ENCODE peak calls at places on chromosomes 13 and 19, in nine cellular contexts. I is body of pancreas, D is A549, L is heart left ventricle, S is uterus, A is HCT116, F is stomach, M is transverse colon, N is IMR-90. U is an unnamed sample. For H3K4me1, the result is how much of the 10 kb centered on the place peaks cover.

GRCh38 chr19:46426506-46427162 is 2.1 kb downstream of the PNMA8C start:
- DNase-seq in D (peak), L (peak), S (peak), F (peak), N (peak), I (peak), M (peak), A (no peak), U (no peak)

GRCh38 chr19:1102407-1103106 is 1.2 kb upstream of the GPX4 start:
- DNase-seq in I (peak), A (peak), D (peak), L (no peak), F (peak), M (peak), S (peak), N (peak), U (no peak)

GRCh38 chr13:109764474-109765292 is 21.7 kb downstream of the IRS2 start:
- DNase-seq in I (no peak), M (no peak), D (no peak), S (no peak), F (no peak), N (peak), A (no peak), L (no peak), U (peak)

GRCh38 chr19:27974082-27974513 is 1238.9 kb downstream of the UQCRFS1 start:
- DNase-seq in L (no peak), I (peak), A (no peak), M (peak), F (peak), D (peak), N (no peak), S (no peak), U (no peak)

GRCh38 chr19:38736413-38737280 is 7.6 kb downstream of the CAPN12 start:
- DNase-seq in A (peak), L (no peak), D (peak), M (peak), I (peak), S (peak), N (no peak), F (peak), U (no peak)

GRCh38 chr13:33172911-33173310 is 112.6 kb downstream of the STARD13 start:
- DNase-seq in M (no peak), D (no peak), I (no peak), N (no peak), F (no peak), L (no peak), S (no peak), A (no peak), U (no peak)

GRCh38 chr19:1361601-1362384 is 21.9 kb upstream of the NDUFS7 start:
- DNase-seq in D (no peak), N (peak), I (no peak), S (no peak), L (no peak), F (no peak), M (no peak), A (no peak), U (no peak)

GRCh38 chr13:63731896-63732295 is 2316.2 kb upstream of the PCDH20 start:
- DNase-seq in F (peak), I (peak), N (no peak), S (no peak), M (no peak), A (no peak), D (no peak), L (no peak), U (no peak)

GRCh38 chr13:92074658-92075057 is 676.2 kb downstream of the GPC5 start:
- DNase-seq in N (no peak), I (peak), F (no peak), S (no peak), D (peak), A (no peak), L (no peak), M (no peak), U (no peak)

GRCh38 chr19:38386968-38387549 is 775 bp downstream of the GGN start:
- DNase-seq in S (no peak), I (no peak), L (peak), N (no peak), A (no peak), M (no peak), F (no peak), D (no peak), U (no peak)

GRCh38 chr13:111372651-111373425 is 52.4 kb downstream of the TEX29 start:
- DNase-seq in D (no peak), F (no peak), A (no peak), M (no peak), S (no peak), L (no peak), I (no peak), N (no peak), U (peak)

GRCh38 chr19:32387701-32388392 is 17.7 kb upstream of the DPY19L3 start:
- DNase-seq in N (peak), D (no peak), I (peak), A (no peak), F (no peak), L (no peak), M (peak), S (peak), U (no peak)

GRCh38 chr19:48444129-48444932 is 1.5 kb upstream of the GRWD1 start:
- DNase-seq in N (no peak), M (no peak), I (no peak), F (no peak), A (no peak), D (no peak), S (no peak), L (no peak), U (no peak)

GRCh38 chr19:48445606-48446481 is at the start of gene GRWD1:
- DNase-seq in L (peak), S (peak), A (peak), I (peak), N (peak), D (peak), M (peak), F (peak), U (peak)

GRCh38 chr19:48446579-48446978 is 796 bp downstream of the GRWD1 start:
- DNase-seq in A (no peak), N (no peak), D (no peak), S (no peak), M (no peak), L (no peak), I (no peak), F (no peak), U (no peak)

GRCh38 chr19:48444933-48445194 is 919 bp upstream of the GRWD1 start:
- DNase-seq in I (no peak), S (no peak), D (no peak), L (no peak), M (no peak), N (no peak), A (no peak), F (no peak), U (no peak)

GRCh38 chr19:48445256-48445605 is 552 bp upstream of the GRWD1 start:
- DNase-seq in N (peak), I (peak), A (peak), F (no peak), S (peak), L (no peak), M (no peak), D (peak), U (no peak)
- TF ChIP-seq CTCF in N (peak), I (peak), A (peak), F (peak), S (peak), L (peak), M (peak), D (peak), U (peak)

GRCh38 chr19:18860302-18860700 is 28.5 kb downstream of the UPF1 start:
- DNase-seq in F (no peak), A (no peak), I (no peak), M (no peak), S (no peak), D (no peak), L (no peak), N (no peak), U (no peak)

GRCh38 chr19:18861235-18861634 is 29.5 kb downstream of the UPF1 start:
- DNase-seq in I (no peak), D (no peak), A (no peak), N (no peak), L (no peak), M (no peak), S (no peak), F (no peak), U (no peak)

GRCh38 chr19:18858906-18859646 is 27.3 kb downstream of the UPF1 start:
- DNase-seq in L (no peak), D (no peak), M (no peak), N (no peak), F (no peak), I (no peak), A (no peak), S (no peak), U (no peak)

GRCh38 chr19:18860725-18861124 is 29.0 kb downstream of the UPF1 start:
- DNase-seq in L (no peak), S (no peak), A (no peak), M (no peak), D (no peak), F (no peak), N (no peak), I (no peak), U (no peak)

DNA sequence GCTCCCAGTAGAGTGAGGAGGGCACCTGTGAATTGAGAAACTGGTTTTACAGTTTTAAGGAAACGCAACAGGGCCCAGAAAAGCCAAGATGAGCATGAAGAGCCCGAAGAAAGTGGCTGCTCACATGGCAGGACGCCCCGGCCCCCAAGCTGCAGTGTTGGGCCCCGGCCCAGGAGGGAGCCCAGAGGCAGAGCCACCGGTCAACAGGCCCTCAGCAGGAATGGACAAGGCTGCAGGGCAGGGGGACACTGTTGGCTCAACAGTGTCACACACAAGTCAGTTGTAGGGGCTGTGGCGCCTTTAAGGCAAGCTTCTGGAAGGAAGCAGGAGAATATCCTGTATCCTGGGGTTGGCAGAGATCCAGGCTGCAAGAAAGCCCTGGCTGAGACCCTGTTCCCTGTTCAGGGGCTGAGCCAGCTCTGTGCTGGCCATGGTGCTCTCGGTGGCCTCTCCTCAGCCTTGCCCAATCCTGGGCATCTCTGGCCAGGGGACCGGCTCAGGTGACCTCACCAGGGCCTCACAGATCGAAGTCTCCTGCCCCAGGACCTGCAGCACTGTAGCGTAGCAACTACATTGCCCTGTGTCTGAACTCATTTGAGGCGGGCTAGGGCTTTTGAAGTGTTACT is 28.0 kb downstream of the UPF1 start:
- DNase-seq in S (peak), N (no peak), F (no peak), L (peak), A (no peak), D (no peak), I (no peak), M (no peak), U (no peak)
- H3K4me1 ChIP-seq in S (under half), N (under half), F (under half), L (under half), A (under half), D (under half), I (under half), M (under half), U (under half)

GRCh38 chr19:58475714-58476497 is at the start of gene ZNF446:
- DNase-seq in S (peak), N (peak), F (peak), L (peak), I (peak), D (peak), M (peak), A (peak), U (peak)
- TF ChIP-seq POLR2A in S (peak), N (peak), F (no peak), L (no peak), I (peak), D (peak), M (peak), A (peak), U (peak)

DNA sequence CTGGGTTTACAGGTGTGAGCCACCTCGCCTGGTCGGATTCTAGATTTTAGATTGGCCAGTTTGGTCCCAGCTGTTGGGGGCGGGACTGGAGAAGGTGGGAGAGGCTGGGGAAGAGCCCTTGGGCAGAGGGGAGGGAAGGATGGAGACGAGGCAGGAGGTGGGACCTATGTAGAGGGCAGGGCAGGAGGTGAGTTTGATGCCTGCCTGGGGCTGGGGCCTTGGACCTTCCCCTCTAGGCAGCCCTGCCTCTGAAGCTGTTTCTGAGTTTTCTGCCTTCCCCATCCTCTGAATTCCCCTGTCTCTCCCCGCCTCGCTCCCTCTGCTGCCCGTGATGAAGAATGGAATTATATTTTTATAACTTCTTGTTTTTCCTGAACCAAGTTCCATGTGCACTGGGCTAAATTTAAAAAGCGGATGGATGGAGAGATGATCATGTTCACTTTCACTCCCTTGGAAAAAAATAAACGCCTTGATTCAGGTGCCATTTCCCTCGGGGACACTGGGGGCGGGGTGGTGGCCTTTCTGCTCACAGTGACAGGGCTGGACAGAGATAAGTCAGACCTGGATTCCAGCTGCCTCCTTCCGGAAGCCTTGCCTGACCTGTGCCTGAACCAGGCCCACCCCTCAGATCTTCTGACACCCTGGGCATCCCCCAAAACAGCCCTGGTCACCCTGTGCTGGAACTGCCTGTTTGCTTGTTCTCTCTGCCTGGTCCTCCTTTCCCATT is 16.5 kb upstream of the TNFAIP8L1 start:
- DNase-seq in I (no peak), M (no peak), L (no peak), S (no peak), A (no peak), F (no peak), N (no peak), D (no peak), U (no peak)
- TF ChIP-seq CTCF in I (no peak), M (no peak), L (no peak), S (no peak), A (peak), F (no peak), N (no peak), D (no peak), U (no peak)

DNA sequence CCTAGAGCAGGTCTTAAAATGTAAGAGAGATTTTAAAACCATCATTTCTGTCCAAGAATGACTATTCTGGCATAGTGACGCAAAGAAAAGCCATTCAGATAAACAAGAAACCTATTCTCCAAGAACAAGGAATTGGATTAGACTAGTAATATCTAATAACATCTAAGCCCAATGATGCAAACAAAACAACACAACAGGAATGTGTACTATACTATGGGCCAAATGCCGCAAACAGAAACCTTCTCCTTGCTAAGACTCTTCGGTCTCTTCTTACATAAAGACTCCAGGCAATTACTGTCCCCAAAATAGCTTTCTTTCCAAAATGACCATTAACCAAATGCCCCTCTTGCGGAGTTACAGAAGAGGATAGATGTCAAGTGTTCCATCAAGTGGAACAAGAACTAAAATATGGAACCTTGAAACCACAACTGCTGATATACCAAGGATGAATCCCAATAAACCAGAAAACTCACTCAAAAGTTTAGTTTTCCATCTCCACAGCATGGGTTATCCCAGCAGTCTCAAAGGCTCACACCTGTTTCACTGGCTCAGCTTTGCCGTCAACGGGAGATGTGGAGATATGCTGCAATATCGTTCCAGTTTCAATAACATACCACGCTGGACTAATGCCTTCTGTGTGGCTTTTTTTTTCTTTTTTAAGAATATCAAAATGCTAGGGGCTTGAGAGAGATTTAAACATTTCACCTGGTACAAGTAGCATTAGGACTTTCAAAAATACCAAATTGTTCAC is 76.2 kb downstream of the FOXO1 start:
- DNase-seq in N (no peak), F (no peak), M (no peak), S (no peak), I (no peak), D (no peak), L (no peak), A (no peak), U (peak)
- H3K4me1 ChIP-seq in N (under half), F (half or more), M (under half), S (under half), I (half or more), D (under half), L (half or more), A (under half), U (half or more)

U was measured in esophagus muscularis mucosa.